ENCODE peak calls at places on chromosome 4, in ten cellular contexts. T, F, S, R, O, B, Y, K, E and J are unnamed samples.

GRCh38 chr4:59583845-59584568 is 1616.1 kb upstream of the ADGRL3 start:
- DNase-seq in T (no peak), O (no peak), B (no peak), K (no peak), S (no peak), Y (no peak), F (no peak), E (no peak), R (no peak), J (no peak)

GRCh38 chr4:17636696-17637351 is 22.4 kb downstream of the MED28 start:
- DNase-seq in B (peak), F (peak), Y (peak), R (peak), S (peak), E (peak), O (peak), T (peak), K (peak), J (peak)

GRCh38 chr4:170090667-170091052 is 904 bp upstream of the AADAT start:
- DNase-seq in E (peak), Y (no peak), K (no peak), F (no peak), T (no peak), B (no peak), S (no peak), O (no peak), R (peak), J (no peak)

GRCh38 chr4:86359944-86360478 is at the start of gene MAPK10:
- DNase-seq in O (peak), T (no peak), S (peak), R (peak), F (no peak), E (no peak), K (peak), B (peak), Y (peak), J (peak)

GRCh38 chr4:135123632-135124031 is 922.0 kb upstream of the PABPC4L start:
- DNase-seq in S (no peak), R (no peak), T (no peak), O (no peak), B (no peak), F (no peak), Y (no peak), E (no peak), K (no peak), J (no peak)

GRCh38 chr4:24683116-24683515 is 98.8 kb upstream of the DHX15 start:
- DNase-seq in R (no peak), K (no peak), F (no peak), Y (no peak), E (no peak), B (no peak), S (no peak), O (no peak), T (no peak), J (no peak)

GRCh38 chr4:47145630-47146029 is 114.3 kb downstream of the GABRB1 start:
- DNase-seq in Y (no peak), B (no peak), R (no peak), T (peak), K (no peak), F (no peak), E (peak), S (no peak), O (peak), J (no peak)

GRCh38 chr4:52545099-52546069 is 113.7 kb downstream of the USP46 start:
- DNase-seq in S (peak), Y (peak), B (peak), R (peak), T (peak), O (peak), E (peak), K (peak), F (peak), J (peak)

GRCh38 chr4:100986360-100986868 is 360.9 kb downstream of the PPP3CA start:
- DNase-seq in F (no peak), R (no peak), O (no peak), Y (no peak), T (no peak), S (no peak), K (no peak), B (no peak), E (no peak), J (no peak)